ENCODE peak calls at places on chromosome 4, in eight cellular contexts. One of them, this sample, is unnamed.
A peak's percentile ranks its signal among the peaks of the same experiment; 100 is the strongest.

GRCh38 chr4:113467581-113467980 is 294.0 kb downstream of the CAMK2D start:
- DNase-seq in fibroblast of lung: peak; percentile 83
- DNase-seq in cardiac muscle cell: no peak
- DNase-seq in left lung: no peak
- DNase-seq in omental fat pad: no peak
- DNase-seq in activated B cell treated with CpG ODN at 0.5 μM for 24 hours: no peak
- DNase-seq in bronchial epithelial cell: peak; percentile 94
- DNase-seq in lung: no peak
- DNase-seq in this sample: no peak

GRCh38 chr4:168480991-168481588 is 798 bp upstream of the DDX60L start:
- DNase-seq in fibroblast of lung: peak; percentile 72
- DNase-seq in cardiac muscle cell: no peak
- DNase-seq in left lung: no peak
- DNase-seq in omental fat pad: no peak
- DNase-seq in activated B cell treated with CpG ODN at 0.5 μM for 24 hours: no peak
- DNase-seq in bronchial epithelial cell: peak; percentile 90
- DNase-seq in lung: no peak
- DNase-seq in this sample: no peak

GRCh38 chr4:123876640-123877039 is 480.0 kb downstream of the SPRY1 start:
- DNase-seq in fibroblast of lung: no peak
- DNase-seq in cardiac muscle cell: no peak
- DNase-seq in left lung: no peak
- DNase-seq in omental fat pad: no peak
- DNase-seq in activated B cell treated with CpG ODN at 0.5 μM for 24 hours: no peak
- DNase-seq in bronchial epithelial cell: no peak
- DNase-seq in lung: no peak
- DNase-seq in this sample: no peak

GRCh38 chr4:127055349-127055748 is 577.4 kb upstream of the INTU start:
- DNase-seq in fibroblast of lung: peak; percentile 84
- DNase-seq in cardiac muscle cell: no peak
- DNase-seq in left lung: no peak
- DNase-seq in omental fat pad: no peak
- DNase-seq in activated B cell treated with CpG ODN at 0.5 μM for 24 hours: no peak
- DNase-seq in bronchial epithelial cell: peak; percentile 22
- DNase-seq in lung: no peak
- DNase-seq in this sample: no peak

GRCh38 chr4:89226665-89227572 is 80.7 kb downstream of the GPRIN3 start:
- DNase-seq in fibroblast of lung: peak; percentile 84
- DNase-seq in cardiac muscle cell: peak; percentile 91
- DNase-seq in left lung: no peak
- DNase-seq in omental fat pad: peak; percentile 47
- DNase-seq in activated B cell treated with CpG ODN at 0.5 μM for 24 hours: peak; percentile 25
- DNase-seq in bronchial epithelial cell: peak; percentile 83
- DNase-seq in lung: peak; percentile 77
- DNase-seq in this sample: peak; percentile 30

GRCh38 chr4:7281316-7282093 is 89.2 kb downstream of the SORCS2 start:
- DNase-seq in fibroblast of lung: no peak
- DNase-seq in cardiac muscle cell: no peak
- DNase-seq in left lung: peak; percentile 49
- DNase-seq in omental fat pad: no peak
- DNase-seq in activated B cell treated with CpG ODN at 0.5 μM for 24 hours: no peak
- DNase-seq in bronchial epithelial cell: no peak
- DNase-seq in lung: no peak
- DNase-seq in this sample: no peak

GRCh38 chr4:145796338-145796737 is 116.4 kb downstream of the C4orf51 start:
- DNase-seq in fibroblast of lung: no peak
- DNase-seq in cardiac muscle cell: no peak
- DNase-seq in left lung: no peak
- DNase-seq in omental fat pad: no peak
- DNase-seq in activated B cell treated with CpG ODN at 0.5 μM for 24 hours: no peak
- DNase-seq in bronchial epithelial cell: no peak
- DNase-seq in lung: no peak
- DNase-seq in this sample: no peak

GRCh38 chr4:183919173-183919572 is 14.1 kb downstream of the STOX2 start:
- DNase-seq in fibroblast of lung: no peak
- DNase-seq in cardiac muscle cell: no peak
- DNase-seq in left lung: no peak
- DNase-seq in omental fat pad: no peak
- DNase-seq in activated B cell treated with CpG ODN at 0.5 μM for 24 hours: no peak
- DNase-seq in bronchial epithelial cell: no peak
- DNase-seq in lung: no peak
- DNase-seq in this sample: peak; percentile 67

GRCh38 chr4:181770971-181771370 is 472.2 kb upstream of the TENM3 start:
- DNase-seq in fibroblast of lung: no peak
- DNase-seq in cardiac muscle cell: no peak
- DNase-seq in left lung: no peak
- DNase-seq in omental fat pad: no peak
- DNase-seq in activated B cell treated with CpG ODN at 0.5 μM for 24 hours: no peak
- DNase-seq in bronchial epithelial cell: no peak
- DNase-seq in lung: no peak
- DNase-seq in this sample: no peak

GRCh38 chr4:99853993-99854392 is 37.4 kb downstream of the DAPP1 start:
- DNase-seq in fibroblast of lung: no peak
- DNase-seq in cardiac muscle cell: no peak
- DNase-seq in left lung: no peak
- DNase-seq in omental fat pad: no peak
- DNase-seq in activated B cell treated with CpG ODN at 0.5 μM for 24 hours: no peak
- DNase-seq in bronchial epithelial cell: no peak
- DNase-seq in lung: no peak
- DNase-seq in this sample: no peak

GRCh38 chr4:25904748-25905082 is 9.3 kb upstream of the SMIM20 start:
- DNase-seq in fibroblast of lung: no peak
- DNase-seq in cardiac muscle cell: no peak
- DNase-seq in left lung: no peak
- DNase-seq in omental fat pad: no peak
- DNase-seq in activated B cell treated with CpG ODN at 0.5 μM for 24 hours: no peak
- DNase-seq in bronchial epithelial cell: no peak
- DNase-seq in lung: no peak
- DNase-seq in this sample: no peak

GRCh38 chr4:188691811-188692210 is 552.6 kb downstream of the TRIML1 start:
- DNase-seq in fibroblast of lung: peak; percentile 54
- DNase-seq in cardiac muscle cell: no peak
- DNase-seq in left lung: no peak
- DNase-seq in omental fat pad: no peak
- DNase-seq in activated B cell treated with CpG ODN at 0.5 μM for 24 hours: no peak
- DNase-seq in bronchial epithelial cell: peak; percentile 17
- DNase-seq in lung: no peak
- DNase-seq in this sample: no peak

GRCh38 chr4:41232406-41232805 is 18.1 kb upstream of the APBB2 start:
- DNase-seq in fibroblast of lung: no peak
- DNase-seq in cardiac muscle cell: no peak
- DNase-seq in left lung: no peak
- DNase-seq in omental fat pad: no peak
- DNase-seq in activated B cell treated with CpG ODN at 0.5 μM for 24 hours: no peak
- DNase-seq in bronchial epithelial cell: no peak
- DNase-seq in lung: no peak
- DNase-seq in this sample: no peak

GRCh38 chr4:177250056-177250696 is 59.5 kb upstream of the NEIL3 start:
- DNase-seq in fibroblast of lung: peak; percentile 69
- DNase-seq in cardiac muscle cell: peak; percentile 83
- DNase-seq in left lung: peak; percentile 91
- DNase-seq in omental fat pad: peak; percentile 31
- DNase-seq in activated B cell treated with CpG ODN at 0.5 μM for 24 hours: no peak
- DNase-seq in bronchial epithelial cell: peak; percentile 47
- DNase-seq in lung: peak; percentile 67
- DNase-seq in this sample: peak; percentile 87

GRCh38 chr4:57109847-57110634 is at the start of gene IGFBP7:
- DNase-seq in fibroblast of lung: no peak
- DNase-seq in cardiac muscle cell: peak; percentile 41
- DNase-seq in left lung: peak; percentile 90
- DNase-seq in omental fat pad: no peak
- DNase-seq in activated B cell treated with CpG ODN at 0.5 μM for 24 hours: no peak
- DNase-seq in bronchial epithelial cell: no peak
- DNase-seq in lung: peak; percentile 46
- DNase-seq in this sample: peak; percentile 61

GRCh38 chr4:163251204-163251603 is 81.2 kb downstream of the NPY1R start:
- DNase-seq in fibroblast of lung: no peak
- DNase-seq in cardiac muscle cell: peak; percentile 22
- DNase-seq in left lung: no peak
- DNase-seq in omental fat pad: no peak
- DNase-seq in activated B cell treated with CpG ODN at 0.5 μM for 24 hours: no peak
- DNase-seq in bronchial epithelial cell: peak; percentile 12
- DNase-seq in lung: no peak
- DNase-seq in this sample: no peak

GRCh38 chr4:105387466-105387865 is 86.4 kb downstream of the PPA2 start:
- DNase-seq in fibroblast of lung: peak; percentile 83
- DNase-seq in cardiac muscle cell: no peak
- DNase-seq in left lung: no peak
- DNase-seq in omental fat pad: no peak
- DNase-seq in activated B cell treated with CpG ODN at 0.5 μM for 24 hours: no peak
- DNase-seq in bronchial epithelial cell: no peak
- DNase-seq in lung: no peak
- DNase-seq in this sample: no peak

GRCh38 chr4:143262838-143263237 is 73.8 kb upstream of the GAB1 start:
- DNase-seq in fibroblast of lung: no peak
- DNase-seq in cardiac muscle cell: no peak
- DNase-seq in left lung: no peak
- DNase-seq in omental fat pad: no peak
- DNase-seq in activated B cell treated with CpG ODN at 0.5 μM for 24 hours: no peak
- DNase-seq in bronchial epithelial cell: no peak
- DNase-seq in lung: no peak
- DNase-seq in this sample: no peak

GRCh38 chr4:147157860-147158701 is 212.4 kb upstream of the TTC29 start:
- DNase-seq in fibroblast of lung: peak; percentile 43
- DNase-seq in cardiac muscle cell: peak; percentile 73
- DNase-seq in left lung: peak; percentile 74
- DNase-seq in omental fat pad: no peak
- DNase-seq in activated B cell treated with CpG ODN at 0.5 μM for 24 hours: no peak
- DNase-seq in bronchial epithelial cell: peak; percentile 43
- DNase-seq in lung: no peak
- DNase-seq in this sample: peak; percentile 37

GRCh38 chr4:126753592-126753991 is 879.2 kb upstream of the INTU start:
- DNase-seq in fibroblast of lung: no peak
- DNase-seq in cardiac muscle cell: no peak
- DNase-seq in left lung: no peak
- DNase-seq in omental fat pad: no peak
- DNase-seq in activated B cell treated with CpG ODN at 0.5 μM for 24 hours: no peak
- DNase-seq in bronchial epithelial cell: no peak
- DNase-seq in lung: no peak
- DNase-seq in this sample: no peak

GRCh38 chr4:155772459-155773195 is 13.8 kb downstream of the GUCY1B1 start:
- DNase-seq in fibroblast of lung: peak; percentile 15
- DNase-seq in cardiac muscle cell: peak; percentile 19
- DNase-seq in left lung: no peak
- DNase-seq in omental fat pad: no peak
- DNase-seq in activated B cell treated with CpG ODN at 0.5 μM for 24 hours: no peak
- DNase-seq in bronchial epithelial cell: peak; percentile 51
- DNase-seq in lung: no peak
- DNase-seq in this sample: no peak

GRCh38 chr4:1403177-1403583 is 3.1 kb downstream of the NKX1-1 start:
- DNase-seq in fibroblast of lung: no peak
- DNase-seq in cardiac muscle cell: no peak
- DNase-seq in left lung: peak; percentile 76
- DNase-seq in omental fat pad: no peak
- DNase-seq in activated B cell treated with CpG ODN at 0.5 μM for 24 hours: no peak
- DNase-seq in bronchial epithelial cell: no peak
- DNase-seq in lung: no peak
- DNase-seq in this sample: no peak

GRCh38 chr4:15344041-15344440 is 83.8 kb upstream of the C1QTNF7 start:
- DNase-seq in fibroblast of lung: peak; percentile 94
- DNase-seq in cardiac muscle cell: no peak
- DNase-seq in left lung: no peak
- DNase-seq in omental fat pad: no peak
- DNase-seq in activated B cell treated with CpG ODN at 0.5 μM for 24 hours: no peak
- DNase-seq in bronchial epithelial cell: peak; percentile 84
- DNase-seq in lung: no peak
- DNase-seq in this sample: no peak

DNA sequence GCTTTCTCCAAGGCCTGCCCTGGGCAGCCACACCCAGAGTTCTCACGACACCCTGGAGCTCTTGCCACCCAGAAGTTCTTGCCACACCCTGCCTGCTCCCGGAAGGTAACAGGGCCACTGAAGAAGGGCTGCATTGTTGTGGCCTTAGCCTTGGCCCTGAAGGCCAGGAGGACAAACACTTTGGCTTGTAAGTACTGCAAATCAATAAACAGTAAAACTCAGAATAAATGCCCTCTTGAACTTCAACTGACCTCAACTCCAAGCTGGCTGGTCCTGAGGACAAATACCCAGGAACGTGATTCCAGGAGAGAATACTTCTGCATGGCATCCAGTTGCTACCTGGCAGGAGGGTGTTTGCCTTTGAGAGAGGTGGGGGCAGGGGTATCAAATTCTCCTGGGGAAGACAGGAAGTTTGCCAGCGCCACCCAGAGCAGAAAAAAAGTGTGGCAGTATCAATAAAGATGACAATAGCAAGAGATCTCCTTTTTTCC is 54.1 kb downstream of the TLR10 start:
- DNase-seq in fibroblast of lung: no peak
- DNase-seq in cardiac muscle cell: no peak
- DNase-seq in left lung: peak; percentile 79
- DNase-seq in omental fat pad: no peak
- DNase-seq in activated B cell treated with CpG ODN at 0.5 μM for 24 hours: no peak
- DNase-seq in bronchial epithelial cell: peak; percentile 25
- DNase-seq in lung: peak; percentile 64
- DNase-seq in this sample: no peak
- TF ChIP-seq CTCF in fibroblast of lung: no peak
- TF ChIP-seq CTCF in cardiac muscle cell: no peak
- TF ChIP-seq CTCF in left lung: no peak
- TF ChIP-seq CTCF in omental fat pad: no peak
- TF ChIP-seq CTCF in activated B cell treated with CpG ODN at 0.5 μM for 24 hours: no peak
- TF ChIP-seq CTCF in bronchial epithelial cell: peak; percentile 15
- TF ChIP-seq CTCF in lung: no peak
- TF ChIP-seq CTCF in this sample: no peak

DNA sequence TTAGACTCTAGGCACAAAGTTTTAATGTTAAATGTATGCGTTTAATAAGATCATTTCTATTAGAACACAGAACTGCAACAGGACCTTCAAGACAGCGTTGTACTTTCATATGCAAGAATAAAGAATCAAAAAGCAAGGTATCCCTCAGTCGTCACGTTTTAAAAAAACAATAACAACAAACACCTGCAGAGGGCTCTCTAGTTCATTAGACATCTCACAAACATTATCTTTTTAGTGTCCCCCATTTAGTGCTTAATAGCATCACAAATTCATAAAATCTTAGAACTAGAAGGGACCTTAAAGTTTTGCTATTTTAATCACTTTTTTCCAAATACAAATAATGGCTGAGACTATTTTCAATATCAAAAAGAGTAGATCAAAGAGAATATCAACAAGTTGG is 236.6 kb downstream of the DCHS2 start:
- DNase-seq in fibroblast of lung: no peak
- DNase-seq in cardiac muscle cell: no peak
- DNase-seq in left lung: no peak
- DNase-seq in omental fat pad: no peak
- DNase-seq in activated B cell treated with CpG ODN at 0.5 μM for 24 hours: no peak
- DNase-seq in bronchial epithelial cell: no peak
- DNase-seq in lung: no peak
- DNase-seq in this sample: no peak
- TF ChIP-seq CTCF in fibroblast of lung: no peak
- TF ChIP-seq CTCF in cardiac muscle cell: no peak
- TF ChIP-seq CTCF in left lung: no peak
- TF ChIP-seq CTCF in omental fat pad: no peak
- TF ChIP-seq CTCF in activated B cell treated with CpG ODN at 0.5 μM for 24 hours: no peak
- TF ChIP-seq CTCF in bronchial epithelial cell: no peak
- TF ChIP-seq CTCF in lung: no peak
- TF ChIP-seq CTCF in this sample: no peak

GRCh38 chr4:67198757-67199156 is 346.5 kb downstream of the CENPC start:
- DNase-seq in fibroblast of lung: no peak
- DNase-seq in cardiac muscle cell: peak; percentile 48
- DNase-seq in left lung: no peak
- DNase-seq in omental fat pad: no peak
- DNase-seq in activated B cell treated with CpG ODN at 0.5 μM for 24 hours: no peak
- DNase-seq in bronchial epithelial cell: peak; percentile 74
- DNase-seq in lung: no peak
- DNase-seq in this sample: no peak
- TF ChIP-seq CTCF in fibroblast of lung: no peak
- TF ChIP-seq CTCF in cardiac muscle cell: peak; percentile 44
- TF ChIP-seq CTCF in left lung: no peak
- TF ChIP-seq CTCF in omental fat pad: no peak
- TF ChIP-seq CTCF in activated B cell treated with CpG ODN at 0.5 μM for 24 hours: no peak
- TF ChIP-seq CTCF in bronchial epithelial cell: peak; percentile 31
- TF ChIP-seq CTCF in lung: no peak
- TF ChIP-seq CTCF in this sample: peak; percentile 20

GRCh38 chr4:10180927-10181744 is 64.5 kb upstream of the WDR1 start:
- DNase-seq in fibroblast of lung: no peak
- DNase-seq in cardiac muscle cell: no peak
- DNase-seq in left lung: no peak
- DNase-seq in omental fat pad: no peak
- DNase-seq in activated B cell treated with CpG ODN at 0.5 μM for 24 hours: no peak
- DNase-seq in bronchial epithelial cell: peak; percentile 70
- DNase-seq in lung: no peak
- DNase-seq in this sample: no peak
- TF ChIP-seq CTCF in fibroblast of lung: no peak
- TF ChIP-seq CTCF in cardiac muscle cell: no peak
- TF ChIP-seq CTCF in left lung: no peak
- TF ChIP-seq CTCF in omental fat pad: no peak
- TF ChIP-seq CTCF in activated B cell treated with CpG ODN at 0.5 μM for 24 hours: no peak
- TF ChIP-seq CTCF in bronchial epithelial cell: no peak
- TF ChIP-seq CTCF in lung: no peak
- TF ChIP-seq CTCF in this sample: no peak